ENCODE peak calls at places on chromosomes 1 and 21, in six cellular contexts. G is fibroblast of the aortic adventitia, Z is GM20000, Q is RWPE1, J is GM13976, M is stomach. C is an unnamed sample.

GRCh38 chr1:39370602-39371001 is 120.8 kb upstream of the BMP8A start:
- DNase-seq in G (peak; percentile 85), Z (no peak), Q (no peak), J (no peak), M (no peak), C (no peak)

GRCh38 chr1:197696372-197696771 is 78.9 kb downstream of the DENND1B start:
- DNase-seq in G (peak; percentile 51), Z (no peak), Q (peak; percentile 85), J (no peak), M (no peak), C (no peak)

GRCh38 chr1:198024782-198025181 is 107.6 kb downstream of the LHX9 start:
- DNase-seq in G (no peak), Z (no peak), Q (peak; percentile 74), J (no peak), M (no peak), C (peak; percentile 17)

GRCh38 chr1:204450461-204451257 is 39.0 kb upstream of the PPP1R15B start:
- DNase-seq in G (no peak), Z (no peak), Q (peak; percentile 48), J (no peak), M (peak; percentile 92), C (no peak)

GRCh38 chr1:37177230-37177864 is 143.0 kb upstream of the GRIK3 start:
- DNase-seq in G (no peak), Z (peak; percentile 18), Q (no peak), J (no peak), M (no peak), C (peak; percentile 50)

GRCh38 chr1:207364622-207365021 is 43.1 kb downstream of the CD55 start:
- DNase-seq in G (no peak), Z (no peak), Q (no peak), J (no peak), M (no peak), C (no peak)

GRCh38 chr1:244436336-244437102 is 15.2 kb downstream of the ADSS2 start:
- DNase-seq in G (peak; percentile 73), Z (no peak), Q (no peak), J (no peak), M (no peak), C (no peak)

GRCh38 chr1:14421977-14422609 is 176.4 kb upstream of the KAZN start:
- DNase-seq in G (no peak), Z (no peak), Q (no peak), J (no peak), M (no peak), C (no peak)

GRCh38 chr1:12083766-12084165 is 20.7 kb downstream of the TNFRSF8 start:
- DNase-seq in G (peak; percentile 62), Z (no peak), Q (no peak), J (no peak), M (no peak), C (no peak)

GRCh38 chr21:35909456-35910178 is 150.7 kb downstream of the SETD4 start:
- DNase-seq in G (peak; percentile 47), Z (no peak), Q (no peak), J (no peak), M (no peak), C (no peak)

GRCh38 chr1:52056110-52056936 is at the start of gene BTF3L4:
- DNase-seq in G (peak; percentile 86), Z (peak; percentile 93), Q (peak; percentile 92), J (peak; percentile 94), M (peak; percentile 96), C (peak; percentile 98)

GRCh38 chr1:63405987-63406386 is 38.6 kb downstream of the ALG6 start:
- DNase-seq in G (no peak), Z (no peak), Q (no peak), J (no peak), M (no peak), C (no peak)

GRCh38 chr1:20483833-20484525 is 2.0 kb downstream of the CAMK2N1 start:
- DNase-seq in G (peak; percentile 43), Z (peak; percentile 54), Q (no peak), J (no peak), M (no peak), C (no peak)

GRCh38 chr1:72564749-72565148 is 282.4 kb upstream of the NEGR1 start:
- DNase-seq in G (no peak), Z (no peak), Q (no peak), J (no peak), M (no peak), C (no peak)

GRCh38 chr1:38030596-38031512 is 15.7 kb downstream of the POU3F1 start:
- DNase-seq in G (no peak), Z (no peak), Q (no peak), J (peak; percentile 27), M (no peak), C (no peak)

GRCh38 chr1:244002721-244003120 is 48.4 kb upstream of the ZBTB18 start:
- DNase-seq in G (no peak), Z (no peak), Q (no peak), J (no peak), M (no peak), C (no peak)

GRCh38 chr1:14707774-14708450 is 109.4 kb downstream of the KAZN start:
- DNase-seq in G (no peak), Z (no peak), Q (no peak), J (no peak), M (no peak), C (no peak)

GRCh38 chr1:193260925-193261324 is 74.5 kb upstream of the B3GALT2 start:
- DNase-seq in G (no peak), Z (no peak), Q (no peak), J (no peak), M (no peak), C (no peak)

GRCh38 chr1:2104621-2105427 is 54.6 kb downstream of the PRKCZ start:
- DNase-seq in G (no peak), Z (no peak), Q (no peak), J (no peak), M (no peak), C (no peak)

GRCh38 chr1:1268284-1268682 is 5.4 kb downstream of the UBE2J2 start:
- DNase-seq in G (no peak), Z (no peak), Q (no peak), J (no peak), M (no peak), C (no peak)

GRCh38 chr1:243354511-243355153 is 98.8 kb downstream of the SDCCAG8 start:
- DNase-seq in G (peak; percentile 51), Z (peak; percentile 10), Q (no peak), J (peak; percentile 25), M (no peak), C (no peak)

GRCh38 chr1:6743189-6744101 is 41.8 kb upstream of the CAMTA1 start:
- DNase-seq in G (peak; percentile 92), Z (peak; percentile 38), Q (peak; percentile 81), J (peak; percentile 38), M (peak; percentile 58), C (peak; percentile 53)

GRCh38 chr1:162019436-162019835 is 4.2 kb downstream of the OLFML2B start:
- DNase-seq in G (peak; percentile 39), Z (no peak), Q (no peak), J (no peak), M (no peak), C (no peak)

GRCh38 chr1:152745289-152745704 is 12.5 kb upstream of the KPRP start:
- DNase-seq in G (peak; percentile 17), Z (no peak), Q (peak; percentile 45), J (no peak), M (no peak), C (no peak)

GRCh38 chr1:77048615-77049005 is 170.6 kb downstream of the PIGK start:
- DNase-seq in G (no peak), Z (no peak), Q (no peak), J (no peak), M (no peak), C (no peak)

GRCh38 chr1:223540485-223541106 is 124.9 kb downstream of the CAPN8 start:
- DNase-seq in G (no peak), Z (no peak), Q (no peak), J (no peak), M (no peak), C (no peak)

GRCh38 chr1:114274621-114275317 is 121.1 kb upstream of the SYT6 start:
- DNase-seq in G (no peak), Z (no peak), Q (no peak), J (no peak), M (no peak), C (no peak)

GRCh38 chr1:24621121-24621520 is 22.0 kb upstream of the SRRM1 start:
- DNase-seq in G (no peak), Z (no peak), Q (no peak), J (no peak), M (no peak), C (no peak)

GRCh38 chr1:151510957-151511635 is at the start of gene CGN:
- DNase-seq in G (peak; percentile 47), Z (peak; percentile 88), Q (peak; percentile 78), J (peak; percentile 89), M (peak; percentile 93), C (peak; percentile 86)

GRCh38 chr1:151512326-151512725 is 1.1 kb downstream of the CGN start:
- DNase-seq in G (no peak), Z (no peak), Q (no peak), J (no peak), M (no peak), C (no peak)

GRCh38 chr1:151512801-151513625 is 1.8 kb downstream of the CGN start:
- DNase-seq in G (no peak), Z (no peak), Q (peak; percentile 70), J (no peak), M (peak; percentile 90), C (no peak)

GRCh38 chr1:151510614-151510956 is 602 bp upstream of the CGN start:
- DNase-seq in G (no peak), Z (no peak), Q (no peak), J (no peak), M (no peak), C (no peak)

DNA sequence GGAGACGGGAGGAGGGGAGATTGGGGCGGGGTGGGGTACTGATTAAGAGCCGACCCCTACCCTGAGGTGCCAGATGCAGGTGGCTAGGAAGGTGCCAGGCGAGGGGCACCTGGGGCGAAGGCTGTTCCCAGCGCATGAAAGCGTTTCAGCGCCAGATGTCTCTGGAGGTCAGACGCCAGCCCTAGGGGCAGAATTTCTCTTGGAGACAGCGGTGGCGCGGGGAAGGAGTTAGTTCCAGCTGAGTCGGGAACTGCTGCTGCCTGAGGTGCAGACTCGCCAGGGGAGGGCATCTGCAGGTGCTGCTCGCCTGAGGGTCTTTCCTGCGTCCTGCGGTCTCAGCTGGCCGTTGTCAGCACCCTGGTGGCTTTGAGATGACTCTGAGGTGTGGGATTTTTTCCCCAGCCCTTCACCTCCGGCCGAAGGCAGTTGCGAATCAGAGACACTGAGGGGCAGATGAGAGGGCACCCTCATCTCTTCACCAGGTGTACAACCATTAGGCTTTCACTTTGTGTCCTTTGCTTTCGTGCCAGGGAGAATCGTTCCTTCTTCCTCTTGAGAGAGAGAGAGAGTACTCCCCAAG is 539 bp downstream of the CGN start:
- DNase-seq in G (no peak), Z (peak; percentile 42), Q (peak; percentile 33), J (no peak), M (peak; percentile 65), C (peak; percentile 40)
- TF ChIP-seq CTCF in G (peak; percentile 11), Z (no peak), Q (no peak), J (no peak), M (no peak), C (no peak)

GRCh38 chr1:248618878-248619277 is 16.0 kb downstream of the OR2T11 start:
- DNase-seq in G (peak; percentile 50), Z (peak; percentile 33), Q (no peak), J (peak; percentile 36), M (peak; percentile 70), C (peak; percentile 77)
- TF ChIP-seq CTCF in G (peak; percentile 63), Z (peak; percentile 55), Q (peak; percentile 57), J (peak; percentile 56), M (peak; percentile 49), C (peak; percentile 79)

GRCh38 chr1:187383366-187383765 is 554.6 kb downstream of the PLA2G4A start:
- DNase-seq in G (no peak), Z (no peak), Q (no peak), J (no peak), M (no peak), C (no peak)
- TF ChIP-seq CTCF in G (no peak), Z (no peak), Q (no peak), J (no peak), M (no peak), C (no peak)

GRCh38 chr1:104120488-104120887 is 370.8 kb downstream of the AMY1C start:
- DNase-seq in G (no peak), Z (no peak), Q (no peak), J (no peak), M (no peak), C (no peak)
- TF ChIP-seq CTCF in G (no peak), Z (no peak), Q (no peak), J (no peak), M (no peak), C (no peak)

C was measured in activated CD8-positive, alpha-beta T cell treated with anti-CD3 and anti-CD28 coated beads for 36 hours.